ENCODE peak calls at places on chromosomes 7 and 10, in nine cellular contexts. One of them, this sample, is unnamed.

GRCh38 chr7:14505906-14506305 is 396.6 kb downstream of the DGKB start:
- DNase-seq in endothelial cell of umbilical vein: no peak
- DNase-seq in OCI-LY7: no peak
- DNase-seq in neural progenitor cell: no peak
- DNase-seq in hepatocyte: no peak
- DNase-seq in GM23338: no peak
- DNase-seq in fibroblast of lung: peak; percentile 0
- DNase-seq in HCT116: no peak
- DNase-seq in H9: no peak
- DNase-seq in this sample: no peak

GRCh38 chr10:47223236-47223635 is 76.8 kb upstream of the GDF10 start:
- DNase-seq in fibroblast of lung: no peak
- DNase-seq in GM23338: no peak
- DNase-seq in neural progenitor cell: no peak
- DNase-seq in HCT116: no peak
- DNase-seq in endothelial cell of umbilical vein: no peak
- DNase-seq in hepatocyte: no peak
- DNase-seq in H9: peak; percentile 24
- DNase-seq in OCI-LY7: no peak
- DNase-seq in this sample: no peak

GRCh38 chr7:38756521-38756920 is 125.3 kb upstream of the AMPH start:
- DNase-seq in HCT116: no peak
- DNase-seq in GM23338: no peak
- DNase-seq in hepatocyte: no peak
- DNase-seq in endothelial cell of umbilical vein: peak; percentile 12
- DNase-seq in neural progenitor cell: no peak
- DNase-seq in OCI-LY7: no peak
- DNase-seq in fibroblast of lung: peak; percentile 24
- DNase-seq in H9: no peak
- DNase-seq in this sample: no peak

GRCh38 chr7:56091591-56091990 is 1.2 kb downstream of the PHKG1 start:
- DNase-seq in hepatocyte: no peak
- DNase-seq in neural progenitor cell: no peak
- DNase-seq in GM23338: no peak
- DNase-seq in endothelial cell of umbilical vein: no peak
- DNase-seq in HCT116: no peak
- DNase-seq in OCI-LY7: no peak
- DNase-seq in H9: no peak
- DNase-seq in fibroblast of lung: peak; percentile 7
- DNase-seq in this sample: no peak

GRCh38 chr7:1925973-1926907 is 256.2 kb downstream of the ELFN1 start:
- DNase-seq in endothelial cell of umbilical vein: peak; percentile 21
- DNase-seq in fibroblast of lung: no peak
- DNase-seq in neural progenitor cell: no peak
- DNase-seq in hepatocyte: no peak
- DNase-seq in OCI-LY7: no peak
- DNase-seq in H9: no peak
- DNase-seq in HCT116: no peak
- DNase-seq in GM23338: no peak
- DNase-seq in this sample: peak; percentile 74

GRCh38 chr10:17064435-17064834 is 65.2 kb downstream of the CUBN start:
- DNase-seq in endothelial cell of umbilical vein: no peak
- DNase-seq in HCT116: no peak
- DNase-seq in neural progenitor cell: no peak
- DNase-seq in H9: no peak
- DNase-seq in OCI-LY7: no peak
- DNase-seq in fibroblast of lung: no peak
- DNase-seq in GM23338: peak; percentile 17
- DNase-seq in hepatocyte: no peak
- DNase-seq in this sample: no peak

GRCh38 chr10:109668137-109668536 is 255.2 kb downstream of the XPNPEP1 start:
- DNase-seq in OCI-LY7: no peak
- DNase-seq in neural progenitor cell: no peak
- DNase-seq in HCT116: no peak
- DNase-seq in GM23338: no peak
- DNase-seq in H9: no peak
- DNase-seq in endothelial cell of umbilical vein: no peak
- DNase-seq in hepatocyte: no peak
- DNase-seq in fibroblast of lung: no peak
- DNase-seq in this sample: no peak

GRCh38 chr10:72126184-72126871 is 38.0 kb upstream of the SPOCK2 start:
- DNase-seq in fibroblast of lung: peak; percentile 50
- DNase-seq in GM23338: peak; percentile 70
- DNase-seq in endothelial cell of umbilical vein: peak; percentile 65
- DNase-seq in H9: no peak
- DNase-seq in OCI-LY7: peak; percentile 62
- DNase-seq in HCT116: peak; percentile 40
- DNase-seq in neural progenitor cell: peak; percentile 40
- DNase-seq in hepatocyte: peak; percentile 17
- DNase-seq in this sample: no peak

DNA sequence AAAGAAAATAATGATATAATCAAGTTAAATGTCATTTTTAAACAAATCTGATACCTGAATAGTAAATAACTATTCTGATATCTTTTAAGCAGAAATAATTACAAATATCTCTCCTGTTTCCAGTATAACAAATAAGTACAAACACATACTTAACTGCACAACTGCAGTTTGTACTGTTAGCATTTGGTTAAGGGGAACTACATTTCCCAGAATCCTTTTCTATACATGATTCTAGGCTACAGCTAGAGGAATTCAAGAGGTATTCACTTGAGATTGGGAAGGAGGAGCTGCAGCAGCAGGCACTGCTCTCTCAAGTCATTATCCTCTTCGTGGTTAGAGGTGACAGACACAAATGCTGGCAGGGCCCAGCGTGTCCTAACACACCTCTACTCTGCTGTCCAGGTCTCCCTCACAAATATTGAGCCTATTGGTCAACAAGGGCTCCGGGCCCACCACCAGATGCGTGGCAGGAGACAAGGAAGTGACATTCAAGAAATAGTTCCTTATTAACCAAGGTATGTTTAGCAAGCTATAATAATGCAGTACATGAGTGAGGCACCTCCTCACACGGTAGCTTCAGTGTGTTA is 255.1 kb upstream of the MKLN1 start:
- DNase-seq in GM23338: peak; percentile 88
- DNase-seq in HCT116: no peak
- DNase-seq in endothelial cell of umbilical vein: peak; percentile 61
- DNase-seq in neural progenitor cell: peak; percentile 59
- DNase-seq in H9: peak; percentile 46
- DNase-seq in OCI-LY7: no peak
- DNase-seq in hepatocyte: no peak
- DNase-seq in fibroblast of lung: peak; percentile 69
- DNase-seq in this sample: no peak
- H3K79me2 ChIP-seq in GM23338: peaks cover 14% of the 10 kb centered on the region
- H3K79me2 ChIP-seq in HCT116: peaks cover 49% of the 10 kb centered on the region
- H3K79me2 ChIP-seq in endothelial cell of umbilical vein: no peaks in the 10 kb centered on the region
- H3K79me2 ChIP-seq in neural progenitor cell: no peaks in the 10 kb centered on the region
- H3K79me2 ChIP-seq in H9: no peaks in the 10 kb centered on the region
- H3K79me2 ChIP-seq in OCI-LY7: peaks cover 64% of the 10 kb centered on the region
- H3K79me2 ChIP-seq in hepatocyte: no peaks in the 10 kb centered on the region
- H3K79me2 ChIP-seq in fibroblast of lung: peaks cover 48% of the 10 kb centered on the region
- H3K79me2 ChIP-seq in this sample: no peaks in the 10 kb centered on the region

DNA sequence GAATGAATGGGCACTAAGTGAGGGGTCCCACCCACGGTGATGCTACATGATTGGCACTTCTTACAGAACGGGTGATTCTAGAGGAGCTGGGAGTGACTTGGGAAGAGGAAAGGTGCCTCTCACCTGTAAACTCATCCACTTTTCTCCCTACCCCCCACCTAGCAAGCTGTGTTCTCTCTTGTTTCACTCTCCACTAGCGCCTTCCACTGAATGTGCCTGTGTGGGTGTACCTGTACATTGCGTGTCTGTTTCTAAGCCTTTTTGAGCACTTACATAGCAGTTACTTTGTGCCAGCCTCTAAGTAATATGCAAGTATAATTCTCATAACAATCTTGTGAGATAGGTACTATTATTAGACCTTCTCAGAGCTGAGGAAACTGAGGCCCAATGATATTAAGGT is 133.7 kb upstream of the AGK start:
- DNase-seq in endothelial cell of umbilical vein: no peak
- DNase-seq in neural progenitor cell: no peak
- DNase-seq in HCT116: no peak
- DNase-seq in fibroblast of lung: no peak
- DNase-seq in hepatocyte: no peak
- DNase-seq in GM23338: no peak
- DNase-seq in OCI-LY7: no peak
- DNase-seq in H9: no peak
- DNase-seq in this sample: no peak
- H3K79me2 ChIP-seq in endothelial cell of umbilical vein: no peaks in the 10 kb centered on the region
- H3K79me2 ChIP-seq in neural progenitor cell: no peaks in the 10 kb centered on the region
- H3K79me2 ChIP-seq in HCT116: no peaks in the 10 kb centered on the region
- H3K79me2 ChIP-seq in fibroblast of lung: no peaks in the 10 kb centered on the region
- H3K79me2 ChIP-seq in hepatocyte: no peaks in the 10 kb centered on the region
- H3K79me2 ChIP-seq in GM23338: no peaks in the 10 kb centered on the region
- H3K79me2 ChIP-seq in OCI-LY7: no peaks in the 10 kb centered on the region
- H3K79me2 ChIP-seq in H9: peaks cover 3% of the 10 kb centered on the region
- H3K79me2 ChIP-seq in this sample: no peaks in the 10 kb centered on the region

GRCh38 chr7:131019351-131019750 is 285.3 kb upstream of the KLF14 start:
- DNase-seq in H9: no peak
- DNase-seq in OCI-LY7: no peak
- DNase-seq in hepatocyte: no peak
- DNase-seq in GM23338: no peak
- DNase-seq in HCT116: no peak
- DNase-seq in neural progenitor cell: no peak
- DNase-seq in fibroblast of lung: no peak
- DNase-seq in endothelial cell of umbilical vein: no peak
- DNase-seq in this sample: no peak

GRCh38 chr7:131020759-131021219 is 286.8 kb upstream of the KLF14 start:
- DNase-seq in fibroblast of lung: no peak
- DNase-seq in HCT116: no peak
- DNase-seq in hepatocyte: no peak
- DNase-seq in H9: no peak
- DNase-seq in neural progenitor cell: no peak
- DNase-seq in OCI-LY7: no peak
- DNase-seq in endothelial cell of umbilical vein: no peak
- DNase-seq in GM23338: no peak
- DNase-seq in this sample: no peak

GRCh38 chr7:131021460-131021859 is 287.5 kb upstream of the KLF14 start:
- DNase-seq in hepatocyte: no peak
- DNase-seq in endothelial cell of umbilical vein: no peak
- DNase-seq in GM23338: no peak
- DNase-seq in neural progenitor cell: no peak
- DNase-seq in fibroblast of lung: no peak
- DNase-seq in OCI-LY7: no peak
- DNase-seq in H9: no peak
- DNase-seq in HCT116: no peak
- DNase-seq in this sample: no peak

GRCh38 chr7:131026297-131027003 is 292.4 kb upstream of the KLF14 start:
- DNase-seq in hepatocyte: peak; percentile 20
- DNase-seq in GM23338: no peak
- DNase-seq in HCT116: no peak
- DNase-seq in endothelial cell of umbilical vein: no peak
- DNase-seq in neural progenitor cell: no peak
- DNase-seq in fibroblast of lung: peak; percentile 83
- DNase-seq in OCI-LY7: no peak
- DNase-seq in H9: no peak
- DNase-seq in this sample: no peak

GRCh38 chr7:131021902-131022301 is 287.9 kb upstream of the KLF14 start:
- DNase-seq in neural progenitor cell: no peak
- DNase-seq in hepatocyte: no peak
- DNase-seq in H9: no peak
- DNase-seq in fibroblast of lung: no peak
- DNase-seq in OCI-LY7: no peak
- DNase-seq in GM23338: no peak
- DNase-seq in endothelial cell of umbilical vein: no peak
- DNase-seq in HCT116: no peak
- DNase-seq in this sample: no peak
- H3K79me2 ChIP-seq in neural progenitor cell: no peaks in the 10 kb centered on the region
- H3K79me2 ChIP-seq in hepatocyte: no peaks in the 10 kb centered on the region
- H3K79me2 ChIP-seq in H9: no peaks in the 10 kb centered on the region
- H3K79me2 ChIP-seq in fibroblast of lung: peaks cover 43% of the 10 kb centered on the region
- H3K79me2 ChIP-seq in OCI-LY7: peaks cover 14% of the 10 kb centered on the region
- H3K79me2 ChIP-seq in GM23338: peaks cover 11% of the 10 kb centered on the region
- H3K79me2 ChIP-seq in endothelial cell of umbilical vein: no peaks in the 10 kb centered on the region
- H3K79me2 ChIP-seq in HCT116: peaks cover 7% of the 10 kb centered on the region
- H3K79me2 ChIP-seq in this sample: peaks cover 98% of the 10 kb centered on the region

GRCh38 chr10:12194752-12195271 is 879 bp downstream of the NUDT5 start:
- DNase-seq in H9: no peak
- DNase-seq in hepatocyte: peak; percentile 38
- DNase-seq in GM23338: peak; percentile 40
- DNase-seq in OCI-LY7: peak; percentile 46
- DNase-seq in endothelial cell of umbilical vein: peak; percentile 50
- DNase-seq in neural progenitor cell: peak; percentile 28
- DNase-seq in HCT116: no peak
- DNase-seq in fibroblast of lung: peak; percentile 36
- DNase-seq in this sample: peak; percentile 49
- H3K79me2 ChIP-seq in H9: peaks cover 26% of the 10 kb centered on the region
- H3K79me2 ChIP-seq in hepatocyte: peaks cover 90% of the 10 kb centered on the region
- H3K79me2 ChIP-seq in GM23338: peaks cover 95% of the 10 kb centered on the region
- H3K79me2 ChIP-seq in OCI-LY7: peaks cover 91% of the 10 kb centered on the region
- H3K79me2 ChIP-seq in endothelial cell of umbilical vein: peaks cover 86% of the 10 kb centered on the region
- H3K79me2 ChIP-seq in neural progenitor cell: peaks cover 96% of the 10 kb centered on the region
- H3K79me2 ChIP-seq in HCT116: peaks cover 98% of the 10 kb centered on the region
- H3K79me2 ChIP-seq in fibroblast of lung: peaks cover 80% of the 10 kb centered on the region
- H3K79me2 ChIP-seq in this sample: peaks cover 94% of the 10 kb centered on the region

GRCh38 chr10:103845983-103846382 is 9.4 kb downstream of the SH3PXD2A start:
- DNase-seq in H9: no peak
- DNase-seq in neural progenitor cell: no peak
- DNase-seq in OCI-LY7: peak; percentile 70
- DNase-seq in fibroblast of lung: no peak
- DNase-seq in endothelial cell of umbilical vein: peak; percentile 34
- DNase-seq in HCT116: no peak
- DNase-seq in GM23338: no peak
- DNase-seq in hepatocyte: no peak
- DNase-seq in this sample: no peak
- H3K79me2 ChIP-seq in H9: no peaks in the 10 kb centered on the region
- H3K79me2 ChIP-seq in neural progenitor cell: no peaks in the 10 kb centered on the region
- H3K79me2 ChIP-seq in OCI-LY7: no peaks in the 10 kb centered on the region
- H3K79me2 ChIP-seq in fibroblast of lung: peaks cover 31% of the 10 kb centered on the region
- H3K79me2 ChIP-seq in endothelial cell of umbilical vein: peaks cover 2% of the 10 kb centered on the region
- H3K79me2 ChIP-seq in HCT116: no peaks in the 10 kb centered on the region
- H3K79me2 ChIP-seq in GM23338: no peaks in the 10 kb centered on the region
- H3K79me2 ChIP-seq in hepatocyte: peaks cover 82% of the 10 kb centered on the region
- H3K79me2 ChIP-seq in this sample: no peaks in the 10 kb centered on the region

DNA sequence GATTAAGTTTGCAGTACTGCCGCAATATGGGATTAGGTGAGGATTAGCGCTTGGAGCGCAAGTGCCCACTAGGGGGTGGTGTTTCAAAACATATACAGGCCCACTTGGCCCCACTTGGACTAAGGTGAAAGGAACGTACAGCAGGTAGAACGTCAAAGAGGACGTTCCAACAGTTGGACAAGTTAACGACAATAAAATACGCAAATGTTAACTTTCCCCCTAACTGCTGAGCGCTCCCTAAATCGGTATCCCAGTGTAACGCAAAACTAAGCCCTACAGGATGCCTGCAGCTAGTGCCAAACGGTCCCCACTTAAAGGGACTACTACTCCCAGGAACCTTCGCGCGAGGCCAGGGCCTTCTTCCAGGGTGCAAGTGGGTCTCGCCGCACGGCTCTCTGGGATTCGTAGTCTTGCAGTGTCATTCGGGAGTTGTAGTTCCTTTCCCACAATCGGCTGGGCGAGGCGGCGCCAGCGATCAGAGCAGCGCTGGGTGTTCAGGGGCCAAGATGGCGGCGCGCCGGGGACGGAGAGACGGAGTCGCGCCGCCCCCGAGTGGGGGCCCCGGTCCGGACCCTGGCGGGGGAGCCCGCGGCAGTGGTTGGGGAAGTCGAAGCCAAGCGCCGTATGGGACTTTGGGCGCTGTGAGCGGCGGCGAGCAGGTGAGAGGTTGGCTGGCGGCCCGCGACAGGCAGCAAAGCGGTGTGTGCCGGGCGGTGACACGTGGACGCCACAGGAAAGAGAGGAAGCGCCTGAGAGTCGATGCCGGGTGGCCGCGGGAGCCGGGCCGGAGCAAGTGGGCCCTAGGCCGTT is at the start of gene PPRC1:
- DNase-seq in fibroblast of lung: peak; percentile 99
- DNase-seq in HCT116: peak; percentile 100
- DNase-seq in GM23338: peak; percentile 99
- DNase-seq in endothelial cell of umbilical vein: peak; percentile 99
- DNase-seq in OCI-LY7: peak; percentile 99
- DNase-seq in hepatocyte: peak; percentile 99
- DNase-seq in H9: peak; percentile 99
- DNase-seq in neural progenitor cell: peak; percentile 99
- DNase-seq in this sample: peak; percentile 99
- H3K79me2 ChIP-seq in fibroblast of lung: peaks cover 48% of the 10 kb centered on the region
- H3K79me2 ChIP-seq in HCT116: peaks cover 50% of the 10 kb centered on the region
- H3K79me2 ChIP-seq in GM23338: peaks cover 49% of the 10 kb centered on the region
- H3K79me2 ChIP-seq in endothelial cell of umbilical vein: peaks cover 48% of the 10 kb centered on the region
- H3K79me2 ChIP-seq in OCI-LY7: peaks cover 49% of the 10 kb centered on the region
- H3K79me2 ChIP-seq in hepatocyte: peaks cover 41% of the 10 kb centered on the region
- H3K79me2 ChIP-seq in H9: peaks cover 42% of the 10 kb centered on the region
- H3K79me2 ChIP-seq in neural progenitor cell: peaks cover 49% of the 10 kb centered on the region
- H3K79me2 ChIP-seq in this sample: peaks cover 51% of the 10 kb centered on the region

This sample was measured in DND-41.